ENCODE peak calls at places on chromosomes 3 and 15, in four cellular contexts. B is ovary, J is left ventricle myocardium inferior, U is heart left ventricle. Z is an unnamed sample. For H3K4me1, the result is how much of the 10 kb centered on the place peaks cover.

GRCh38 chr3:101603184-101603583 is 29.2 kb downstream of the PCNP start:
- DNase-seq in B (no peak), J (no peak), U (no peak), Z (no peak)

GRCh38 chr3:98772022-98772421 is 8.9 kb downstream of the ST3GAL6 start:
- DNase-seq in B (no peak), J (no peak), U (no peak), Z (no peak)

GRCh38 chr3:152436707-152437615 is 168.2 kb downstream of the MBNL1 start:
- DNase-seq in B (no peak), J (no peak), U (no peak), Z (no peak)

GRCh38 chr3:129025691-129026435 is 24.8 kb downstream of the EFCC1 start:
- DNase-seq in B (peak), J (peak), U (peak), Z (peak)

GRCh38 chr3:160485931-160486330 is 36.3 kb upstream of the TRIM59 start:
- DNase-seq in B (no peak), J (no peak), U (no peak), Z (no peak)

GRCh38 chr3:66393486-66394260 is 107.1 kb downstream of the LRIG1 start:
- DNase-seq in B (no peak), J (no peak), U (no peak), Z (no peak)

GRCh38 chr3:170012683-170013400 is 25.0 kb upstream of the GPR160 start:
- DNase-seq in B (no peak), J (no peak), U (no peak), Z (no peak)

GRCh38 chr3:47022540-47023161 is 43.2 kb downstream of the NBEAL2 start:
- DNase-seq in B (peak), J (no peak), U (peak), Z (no peak)

GRCh38 chr3:141851411-141851810 is 25.0 kb upstream of the ATP1B3 start:
- DNase-seq in B (no peak), J (no peak), U (peak), Z (no peak)

GRCh38 chr3:32500880-32501784 is 1.5 kb downstream of the CMTM6 start:
- DNase-seq in B (no peak), J (no peak), U (no peak), Z (no peak)

GRCh38 chr3:170267793-170268192 is 45.6 kb downstream of the PRKCI start:
- DNase-seq in B (no peak), J (no peak), U (no peak), Z (no peak)

GRCh38 chr3:111517801-111518200 is 24.2 kb upstream of the CD96 start:
- DNase-seq in B (no peak), J (no peak), U (no peak), Z (no peak)

GRCh38 chr3:56115698-56116097 is 352.6 kb downstream of the ERC2 start:
- DNase-seq in B (no peak), J (no peak), U (no peak), Z (no peak)

GRCh38 chr3:125042725-125043406 is 12.9 kb downstream of the HEG1 start:
- DNase-seq in B (peak), J (peak), U (peak), Z (no peak)

GRCh38 chr3:126083913-126084514 is at the start of gene SLC41A3:
- DNase-seq in B (peak), J (peak), U (peak), Z (peak)

GRCh38 chr3:73623996-73624362 is 762 bp downstream of the PDZRN3 start:
- DNase-seq in B (peak), J (peak), U (peak), Z (peak)

GRCh38 chr3:16060945-16061344 is 113.5 kb upstream of the GALNT15 start:
- DNase-seq in B (peak), J (no peak), U (peak), Z (no peak)
- TF ChIP-seq CTCF in B (no peak), J (no peak), U (no peak), Z (no peak)

GRCh38 chr15:67086650-67086941 is 21.2 kb downstream of the SMAD3 start:
- DNase-seq in B (no peak), J (no peak), U (no peak), Z (no peak)
- H3K4me1 ChIP-seq in B (half or more), J (half or more), U (under half), Z (under half)

GRCh38 chr15:30974112-30974511 is 17.3 kb downstream of the MTMR10 start:
- DNase-seq in B (no peak), J (no peak), U (no peak), Z (no peak)
- TF ChIP-seq CTCF in B (no peak), J (no peak), U (no peak), Z (no peak)

GRCh38 chr15:22948056-22948455 is 32.1 kb downstream of the CYFIP1 start:
- DNase-seq in B (no peak), J (no peak), U (no peak), Z (no peak)
- H3K4me1 ChIP-seq in B (under half), J (half or more), U (under half), Z (under half)

GRCh38 chr15:70907784-70908471 is 15.3 kb downstream of the LRRC49 start:
- DNase-seq in B (no peak), J (no peak), U (no peak), Z (no peak)
- TF ChIP-seq CTCF in B (no peak), J (no peak), U (no peak), Z (no peak)

GRCh38 chr3:57855943-57856342 is 99.8 kb downstream of the SLMAP start:
- DNase-seq in B (no peak), J (no peak), U (no peak), Z (no peak)
- H3K4me1 ChIP-seq in B (under half), J (under half), U (under half), Z (under half)

GRCh38 chr15:73284073-73284472 is 84.7 kb downstream of the HCN4 start:
- DNase-seq in B (no peak), J (no peak), U (no peak), Z (no peak)
- TF ChIP-seq CTCF in B (no peak), J (no peak), U (peak), Z (no peak)